ENCODE peak calls at places on chromosomes 11 and 22, in five cellular contexts. S, A, T, D and C are unnamed samples.
A peak's percentile ranks its signal among the peaks of the same experiment; 100 is the strongest.

GRCh38 chr22:17257578-17257977 is 38.3 kb upstream of the ADA2 start:
- DNase-seq in S (no peak), A (no peak), T (no peak), D (no peak), C (no peak)

GRCh38 chr22:37533995-37534394 is 14.8 kb upstream of the CARD10 start:
- DNase-seq in S (no peak), A (peak; percentile 58), T (peak; percentile 88), D (no peak), C (no peak)

GRCh38 chr11:61007383-61007970 is 36.0 kb downstream of the CD6 start:
- DNase-seq in S (no peak), A (peak; percentile 49), T (no peak), D (no peak), C (no peak)

GRCh38 chr11:22539851-22540376 is 85.7 kb downstream of the FANCF start:
- DNase-seq in S (peak; percentile 1), A (peak; percentile 16), T (peak; percentile 28), D (no peak), C (peak; percentile 48)

GRCh38 chr11:111777094-111778046 is 11.2 kb upstream of the PPP2R1B start:
- DNase-seq in S (peak; percentile 32), A (peak; percentile 23), T (peak; percentile 82), D (no peak), C (peak; percentile 86)

GRCh38 chr11:22467248-22467647 is 129.1 kb downstream of the SLC17A6 start:
- DNase-seq in S (no peak), A (no peak), T (peak; percentile 54), D (no peak), C (peak; percentile 66)

GRCh38 chr11:19091366-19091765 is 25.6 kb upstream of the ZDHHC13 start:
- DNase-seq in S (no peak), A (no peak), T (no peak), D (no peak), C (no peak)

GRCh38 chr11:68036717-68037239 is 2.0 kb upstream of the TCIRG1 start:
- DNase-seq in S (no peak), A (no peak), T (no peak), D (no peak), C (peak; percentile 23)

GRCh38 chr11:2432171-2432621 is 12.1 kb downstream of the TRPM5 start:
- DNase-seq in S (no peak), A (no peak), T (no peak), D (no peak), C (no peak)

GRCh38 chr11:209275-210121 is 2.0 kb downstream of the RIC8A start:
- DNase-seq in S (no peak), A (no peak), T (no peak), D (no peak), C (no peak)

GRCh38 chr11:25941353-25941752 is 390.6 kb upstream of the ANO3 start:
- DNase-seq in S (no peak), A (no peak), T (no peak), D (no peak), C (no peak)

GRCh38 chr11:116062129-116062525 is 557.9 kb upstream of the CADM1 start:
- DNase-seq in S (no peak), A (no peak), T (no peak), D (no peak), C (no peak)

GRCh38 chr11:63767415-63768231 is 952 bp downstream of the ZFTA start:
- DNase-seq in S (no peak), A (peak; percentile 48), T (peak; percentile 74), D (peak; percentile 18), C (peak; percentile 61)

GRCh38 chr11:81792416-81792815 is 941.2 kb downstream of the FAM181B start:
- DNase-seq in S (no peak), A (no peak), T (no peak), D (no peak), C (no peak)

GRCh38 chr11:94948070-94948617 is 25.2 kb downstream of the CWC15 start:
- DNase-seq in S (no peak), A (no peak), T (peak; percentile 76), D (no peak), C (no peak)

GRCh38 chr22:49446145-49446758 is 381.4 kb downstream of the BRD1 start:
- DNase-seq in S (no peak), A (no peak), T (no peak), D (no peak), C (no peak)

GRCh38 chr11:488992-489391 is 18.1 kb downstream of the RNH1 start:
- DNase-seq in S (no peak), A (no peak), T (no peak), D (no peak), C (no peak)

GRCh38 chr11:17533782-17534415 is 10.3 kb downstream of the USH1C start:
- DNase-seq in S (no peak), A (no peak), T (no peak), D (no peak), C (no peak)

GRCh38 chr11:109426442-109426841 is 4.5 kb downstream of the C11orf87 start:
- DNase-seq in S (no peak), A (no peak), T (no peak), D (no peak), C (no peak)

GRCh38 chr11:12691473-12691872 is 17.3 kb downstream of the TEAD1 start:
- DNase-seq in S (no peak), A (no peak), T (peak; percentile 86), D (no peak), C (no peak)

GRCh38 chr11:71364806-71365205 is 83.4 kb downstream of the DHCR7 start:
- DNase-seq in S (no peak), A (no peak), T (no peak), D (no peak), C (no peak)

GRCh38 chr22:28252539-28252938 is 333.5 kb upstream of the PITPNB start:
- DNase-seq in S (no peak), A (no peak), T (no peak), D (no peak), C (no peak)

GRCh38 chr11:130181295-130182272 is 22.0 kb downstream of the ST14 start:
- DNase-seq in S (peak; percentile 90), A (no peak), T (peak; percentile 83), D (no peak), C (peak; percentile 80)

GRCh38 chr22:28983788-28984441 is 77.7 kb downstream of the C22orf31 start:
- DNase-seq in S (no peak), A (no peak), T (no peak), D (no peak), C (peak; percentile 56)

GRCh38 chr11:16026849-16027248 is 329.5 kb downstream of the SOX6 start:
- DNase-seq in S (no peak), A (no peak), T (no peak), D (no peak), C (no peak)

GRCh38 chr11:76629853-76630599 is 40.5 kb downstream of the LRRC32 start:
- DNase-seq in S (no peak), A (no peak), T (peak; percentile 18), D (peak; percentile 9), C (peak; percentile 70)

GRCh38 chr22:35883028-35883620 is 145.5 kb downstream of the RBFOX2 start:
- DNase-seq in S (no peak), A (peak; percentile 15), T (peak; percentile 55), D (no peak), C (peak; percentile 65)

GRCh38 chr22:30730351-30730750 is 35.7 kb downstream of the OSBP2 start:
- DNase-seq in S (no peak), A (no peak), T (peak; percentile 64), D (no peak), C (no peak)

GRCh38 chr11:57499413-57499982 is 16.0 kb downstream of the SLC43A1 start:
- DNase-seq in S (peak; percentile 100), A (peak; percentile 94), T (peak; percentile 82), D (peak; percentile 57), C (peak; percentile 91)

GRCh38 chr11:13897606-13898276 is 64.8 kb upstream of the SPON1 start:
- DNase-seq in S (no peak), A (no peak), T (no peak), D (no peak), C (no peak)

GRCh38 chr11:58059011-58059358 is 28.2 kb downstream of the OR6Q1 start:
- DNase-seq in S (no peak), A (peak; percentile 47), T (peak; percentile 92), D (no peak), C (peak; percentile 92)

GRCh38 chr22:30978304-30978962 is 9.4 kb downstream of the TUG1 start:
- DNase-seq in S (no peak), A (no peak), T (no peak), D (no peak), C (no peak)

GRCh38 chr22:28939394-28939793 is 56.0 kb downstream of the ZNRF3 start:
- DNase-seq in S (no peak), A (no peak), T (no peak), D (no peak), C (no peak)

GRCh38 chr11:110335358-110335757 is 38.9 kb upstream of the RDX start:
- DNase-seq in S (no peak), A (no peak), T (no peak), D (no peak), C (no peak)

GRCh38 chr11:116787786-116788486 is at the start of gene ZPR1:
- DNase-seq in S (peak; percentile 87), A (peak; percentile 80), T (peak; percentile 56), D (peak; percentile 80), C (peak; percentile 63)

GRCh38 chr11:32435152-32435480 is 223 bp downstream of the WT1 start:
- DNase-seq in S (no peak), A (no peak), T (no peak), D (no peak), C (no peak)

GRCh38 chr22:27798526-27799333 is 2.8 kb downstream of the MN1 start:
- DNase-seq in S (no peak), A (no peak), T (no peak), D (no peak), C (no peak)

GRCh38 chr11:65489061-65489705 is 9.7 kb upstream of the MALAT1 start:
- DNase-seq in S (no peak), A (no peak), T (peak; percentile 90), D (no peak), C (peak; percentile 100)

GRCh38 chr22:35839811-35840739 is 122.4 kb downstream of the APOL5 start:
- DNase-seq in S (no peak), A (peak; percentile 84), T (peak; percentile 98), D (peak; percentile 6), C (peak; percentile 64)